ENCODE peak calls at places on chromosomes 7 and 10, in four cellular contexts. S is HS-5; P is IMR-90; E is activated CD4-positive, CD25-positive, alpha-beta regulatory T cell treated with anti-CD3 and anti-CD28 coated beads, Interleukin-2, amount 50 U/mL, for 16 hours. N is an unnamed sample.

GRCh38 chr10:12707461-12708185 is 293.9 kb downstream of the CCDC3 start:
- DNase-seq in E (no peak), P (peak; percentile 99), S (peak; percentile 63), N (peak; percentile 96)

GRCh38 chr10:63413429-63413828 is 52.3 kb downstream of the JMJD1C start:
- DNase-seq in E (no peak), S (no peak), P (no peak), N (no peak)

GRCh38 chr7:34155225-34155908 is 250.0 kb downstream of the BMPER start:
- DNase-seq in E (no peak), S (peak; percentile 90), P (peak; percentile 96), N (peak; percentile 90)

GRCh38 chr7:33774762-33775523 is 130.4 kb upstream of the BMPER start:
- DNase-seq in E (no peak), S (no peak), P (peak; percentile 81), N (peak; percentile 69)

GRCh38 chr10:71271626-71272025 is 47.4 kb upstream of the SLC29A3 start:
- DNase-seq in P (peak; percentile 33), E (no peak), S (no peak), N (no peak)

GRCh38 chr7:29965030-29965429 is 24.6 kb downstream of the SCRN1 start:
- DNase-seq in S (no peak), P (no peak), E (no peak), N (no peak)

GRCh38 chr7:93043393-93043985 is 74.3 kb downstream of the SAMD9 start:
- DNase-seq in P (peak; percentile 96), E (no peak), S (peak; percentile 81), N (peak; percentile 85)

GRCh38 chr10:118276203-118276602 is 65.9 kb downstream of the FAM204A start:
- DNase-seq in E (no peak), P (no peak), S (no peak), N (no peak)

GRCh38 chr10:26527018-26527417 is 88.9 kb downstream of the APBB1IP start:
- DNase-seq in S (no peak), P (no peak), E (no peak), N (no peak)

GRCh38 chr7:1460757-1461639 is 1.7 kb upstream of the MICALL2 start:
- DNase-seq in P (peak; percentile 34), S (no peak), E (no peak), N (no peak)

GRCh38 chr7:157612664-157613561 is 276.1 kb downstream of the DNAJB6 start:
- DNase-seq in P (no peak), E (peak; percentile 27), S (no peak), N (no peak)

GRCh38 chr10:51020175-51020574 is 54.1 kb upstream of the PRKG1 start:
- DNase-seq in E (no peak), S (no peak), P (no peak), N (no peak)

GRCh38 chr7:7979556-7979955 is 11.0 kb downstream of the GLCCI1 start:
- DNase-seq in P (no peak), S (no peak), E (no peak), N (no peak)

GRCh38 chr10:1289591-1289990 is 233.4 kb downstream of the WDR37 start:
- DNase-seq in P (no peak), S (no peak), E (no peak), N (no peak)

N was measured in non-pigmented ciliary epithelial cell.